ENCODE peak calls at places on chromosomes 2 and 18, in ten cellular contexts. X is GM23338, Z is neural progenitor cell, J is cardiac fibroblast, C is astrocyte, A is psoas muscle, V is WERI-Rb-1, H is A549, S is fibroblast of the aortic adventitia, P is mucosa of descending colon. L is an unnamed sample.

GRCh38 chr2:234676859-234677450 is 180.1 kb upstream of the ARL4C start:
- DNase-seq in X (peak; percentile 65), Z (peak; percentile 78), J (no peak), C (no peak), A (no peak), V (no peak), H (no peak), S (no peak), P (no peak), L (no peak)

GRCh38 chr2:191936882-191937405 is 90.1 kb upstream of the CAVIN2 start:
- DNase-seq in X (no peak), Z (no peak), J (no peak), C (no peak), A (no peak), V (peak; percentile 15), H (no peak), S (no peak), P (no peak), L (no peak)

GRCh38 chr18:58009166-58009565 is 34.9 kb upstream of the NEDD4L start:
- DNase-seq in X (no peak), Z (no peak), J (peak; percentile 52), C (no peak), A (no peak), V (no peak), H (peak; percentile 31), S (peak; percentile 69), P (no peak), L (no peak)

GRCh38 chr2:234564719-234565118 is 67.8 kb upstream of the ARL4C start:
- DNase-seq in X (no peak), Z (no peak), J (peak; percentile 43), C (no peak), A (no peak), V (no peak), H (no peak), S (peak; percentile 80), P (no peak), L (peak; percentile 78)

GRCh38 chr2:238220892-238221521 is 17.5 kb upstream of the ILKAP start:
- DNase-seq in X (no peak), Z (no peak), J (no peak), C (peak; percentile 18), A (no peak), V (no peak), H (no peak), S (peak; percentile 41), P (no peak), L (no peak)

GRCh38 chr2:101803128-101803527 is 105.6 kb downstream of the MAP4K4 start:
- DNase-seq in X (no peak), Z (no peak), J (peak; percentile 54), C (peak; percentile 86), A (no peak), V (no peak), H (peak; percentile 54), S (peak; percentile 68), P (no peak), L (peak; percentile 64)

GRCh38 chr18:59681051-59681450 is 16.2 kb downstream of the CCBE1 start:
- DNase-seq in X (no peak), Z (no peak), J (no peak), C (no peak), A (no peak), V (no peak), H (no peak), S (no peak), P (no peak), L (no peak)

GRCh38 chr2:75505012-75505411 is 55.7 kb downstream of the EVA1A start:
- DNase-seq in X (no peak), Z (no peak), J (no peak), C (peak; percentile 65), A (no peak), V (no peak), H (no peak), S (no peak), P (no peak), L (no peak)

GRCh38 chr2:142989276-142990204 is 112.1 kb downstream of the KYNU start:
- DNase-seq in X (peak; percentile 57), Z (peak; percentile 39), J (peak; percentile 71), C (peak; percentile 51), A (no peak), V (no peak), H (peak; percentile 68), S (peak; percentile 68), P (no peak), L (no peak)

GRCh38 chr2:26526589-26526988 is 48.7 kb upstream of the OTOF start:
- DNase-seq in X (no peak), Z (no peak), J (no peak), C (no peak), A (no peak), V (no peak), H (no peak), S (no peak), P (no peak), L (no peak)

GRCh38 chr2:145228506-145228905 is 708.6 kb upstream of the ZEB2 start:
- DNase-seq in X (no peak), Z (no peak), J (peak; percentile 11), C (peak; percentile 9), A (no peak), V (no peak), H (no peak), S (peak; percentile 17), P (no peak), L (peak; percentile 76)

GRCh38 chr18:9570255-9570654 is 44.1 kb downstream of the PPP4R1 start:
- DNase-seq in X (no peak), Z (no peak), J (no peak), C (no peak), A (no peak), V (no peak), H (no peak), S (peak; percentile 13), P (no peak), L (no peak)

GRCh38 chr2:2662037-2662846 is 331.2 kb upstream of the MYT1L start:
- DNase-seq in X (no peak), Z (no peak), J (no peak), C (no peak), A (peak; percentile 52), V (no peak), H (no peak), S (no peak), P (no peak), L (no peak)

GRCh38 chr2:238486123-238486848 is 59.6 kb downstream of the ASB1 start:
- DNase-seq in X (no peak), Z (no peak), J (no peak), C (no peak), A (no peak), V (no peak), H (no peak), S (no peak), P (no peak), L (no peak)

GRCh38 chr2:174336403-174337336 is 1.9 kb downstream of the SP9 start:
- DNase-seq in X (peak; percentile 75), Z (peak; percentile 92), J (no peak), C (no peak), A (peak; percentile 36), V (peak; percentile 59), H (peak; percentile 85), S (no peak), P (peak; percentile 79), L (no peak)

DNA sequence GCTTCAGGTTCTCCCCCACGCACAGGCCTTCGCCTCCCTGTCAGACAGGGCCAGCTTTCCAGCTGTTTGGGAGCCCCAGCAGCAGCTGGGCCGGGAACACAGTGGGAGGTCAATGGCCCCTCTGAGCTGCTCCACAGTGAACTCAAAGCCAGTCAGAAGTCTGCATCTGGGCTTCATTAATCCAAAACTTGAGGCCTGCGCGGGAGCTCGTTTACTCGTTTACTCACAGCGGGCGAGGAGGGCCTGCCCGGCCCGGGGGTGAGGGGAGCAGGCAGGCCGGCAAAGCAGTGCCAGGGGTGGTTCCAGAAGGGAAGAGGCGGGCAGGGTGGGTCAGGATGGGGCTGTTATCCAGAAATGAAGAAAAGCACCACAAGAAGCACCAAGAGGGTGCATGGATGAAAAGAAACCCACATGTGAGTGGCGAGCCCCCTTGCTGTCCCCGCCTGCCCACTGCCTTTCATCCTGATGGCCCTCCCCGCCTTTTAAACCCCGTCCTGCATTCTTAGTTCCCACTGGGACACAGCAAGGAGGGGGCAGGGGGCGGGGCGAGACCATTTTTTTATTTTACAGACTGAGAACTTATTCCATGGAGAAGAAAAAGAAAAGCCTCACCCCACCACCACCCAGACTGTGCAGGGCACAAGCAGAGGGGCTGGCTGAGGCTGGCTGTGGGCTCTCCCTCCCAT is 37.0 kb upstream of the SEMA4C start:
- DNase-seq in X (peak; percentile 64), Z (peak; percentile 79), J (no peak), C (no peak), A (peak; percentile 51), V (no peak), H (no peak), S (peak; percentile 52), P (no peak), L (peak; percentile 53)
- H3K4me3 ChIP-seq in X (no peak overlapping the region), Z (peak overlapping the region; percentile 5), J (no peak overlapping the region), C (no peak overlapping the region), A (peak overlapping the region; percentile 28), V (no peak overlapping the region), H (no peak overlapping the region), S (no peak overlapping the region), P (no peak overlapping the region), L (peak overlapping the region; percentile 45)

GRCh38 chr2:223594259-223594658 is 7.9 kb downstream of the SCG2 start:
- DNase-seq in X (no peak), Z (no peak), J (no peak), C (no peak), A (no peak), V (no peak), H (no peak), S (no peak), P (no peak), L (no peak)
- TF ChIP-seq CTCF in X (no peak), Z (no peak), J (no peak), C (no peak), A (no peak), V (no peak), H (no peak), S (no peak), P (no peak), L (no peak)

DNA sequence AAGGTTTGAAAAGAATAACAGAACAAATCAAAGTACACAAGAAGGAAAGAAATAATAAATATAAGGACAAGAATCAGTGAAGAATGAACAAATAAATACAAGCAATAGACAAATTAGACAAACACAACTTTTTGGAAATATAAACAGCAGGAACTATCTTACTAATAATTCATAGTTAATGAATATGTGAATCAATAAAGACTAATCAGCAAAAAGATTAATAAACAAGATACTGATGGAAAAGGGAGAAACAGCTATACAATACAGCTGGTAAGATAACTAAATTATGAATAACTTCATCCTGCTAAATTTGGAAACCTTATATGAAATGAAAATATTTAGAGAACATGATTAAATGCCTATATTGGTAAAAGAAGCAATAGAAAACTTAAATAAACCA is 193.6 kb upstream of the SPRED2 start:
- DNase-seq in X (no peak), Z (no peak), J (no peak), C (no peak), A (no peak), V (no peak), H (no peak), S (no peak), P (no peak), L (no peak)
- H3K4me3 ChIP-seq in X (no peak overlapping the region), Z (no peak overlapping the region), J (no peak overlapping the region), C (no peak overlapping the region), A (no peak overlapping the region), V (no peak overlapping the region), H (no peak overlapping the region), S (no peak overlapping the region), P (no peak overlapping the region), L (no peak overlapping the region)

GRCh38 chr2:119859528-119859927 is 99.8 kb downstream of the PTPN4 start:
- DNase-seq in X (peak; percentile 18), Z (no peak), J (no peak), C (no peak), A (no peak), V (no peak), H (no peak), S (no peak), P (no peak), L (no peak)
- TF ChIP-seq CTCF in X (no peak), Z (no peak), J (no peak), C (no peak), A (no peak), V (no peak), H (no peak), S (no peak), P (no peak), L (no peak)

GRCh38 chr2:42493468-42493884 is 306 bp downstream of the KCNG3 start:
- DNase-seq in X (no peak), Z (no peak), J (no peak), C (no peak), A (peak; percentile 14), V (no peak), H (no peak), S (no peak), P (no peak), L (no peak)
- H3K4me3 ChIP-seq in X (peak overlapping the region; percentile 74), Z (peak overlapping the region; percentile 70), J (no peak overlapping the region), C (peak overlapping the region; percentile 62), A (peak overlapping the region; percentile 74), V (peak overlapping the region; percentile 76), H (peak overlapping the region; percentile 68), S (peak overlapping the region; percentile 22), P (peak overlapping the region; percentile 25), L (peak overlapping the region; percentile 5)

L was measured in foreskin fibroblast.